ENCODE peak calls at places on chromosomes 2 and 18, in nine cellular contexts. I, R, B, Z, N, K, M, U and Y are unnamed samples.

GRCh38 chr2:10909996-10910341 is 1.8 kb upstream of the KCNF1 start:
- DNase-seq in I (no peak), R (no peak), B (no peak), Z (no peak), N (no peak), K (no peak), M (no peak), U (no peak), Y (no peak)

GRCh38 chr2:6973895-6974545 is 56.8 kb downstream of the RNF144A start:
- DNase-seq in I (no peak), R (no peak), B (no peak), Z (no peak), N (no peak), K (no peak), M (no peak), U (no peak), Y (no peak)

GRCh38 chr2:220396287-220396686 is 768.9 kb downstream of the SLC4A3 start:
- DNase-seq in I (peak; percentile 54), R (peak; percentile 86), B (no peak), Z (peak; percentile 27), N (no peak), K (no peak), M (peak; percentile 24), U (no peak), Y (no peak)

GRCh38 chr2:30701782-30702181 is 105.5 kb downstream of the CAPN13 start:
- DNase-seq in I (no peak), R (no peak), B (no peak), Z (no peak), N (no peak), K (no peak), M (no peak), U (no peak), Y (no peak)

GRCh38 chr2:240836781-240837467 is 16.9 kb upstream of the KIF1A start:
- DNase-seq in I (peak; percentile 35), R (peak; percentile 72), B (no peak), Z (peak; percentile 26), N (peak; percentile 68), K (no peak), M (peak; percentile 50), U (no peak), Y (no peak)

GRCh38 chr2:97845133-97845532 is 131.8 kb downstream of the ZAP70 start:
- DNase-seq in I (no peak), R (no peak), B (no peak), Z (no peak), N (no peak), K (no peak), M (no peak), U (no peak), Y (no peak)

GRCh38 chr18:47345996-47346395 is 94.5 kb upstream of the SKOR2 start:
- DNase-seq in I (no peak), R (no peak), B (peak; percentile 39), Z (no peak), N (no peak), K (no peak), M (no peak), U (no peak), Y (no peak)

GRCh38 chr2:217788669-217789002 is 214.2 kb downstream of the TNS1 start:
- DNase-seq in I (no peak), R (no peak), B (no peak), Z (no peak), N (no peak), K (no peak), M (no peak), U (no peak), Y (no peak)

GRCh38 chr2:141929331-141930252 is 201.2 kb downstream of the LRP1B start:
- DNase-seq in I (no peak), R (no peak), B (no peak), Z (no peak), N (no peak), K (no peak), M (no peak), U (no peak), Y (no peak)

GRCh38 chr2:233399306-233400225 is 45.3 kb downstream of the DGKD start:
- DNase-seq in I (no peak), R (no peak), B (no peak), Z (no peak), N (no peak), K (no peak), M (no peak), U (no peak), Y (no peak)

GRCh38 chr18:22141211-22141610 is 28.2 kb upstream of the GATA6 start:
- DNase-seq in I (no peak), R (no peak), B (no peak), Z (no peak), N (no peak), K (no peak), M (no peak), U (no peak), Y (no peak)

GRCh38 chr18:22337878-22338277 is 79.8 kb downstream of the CTAGE1 start:
- DNase-seq in I (no peak), R (no peak), B (no peak), Z (no peak), N (no peak), K (no peak), M (no peak), U (no peak), Y (no peak)

GRCh38 chr18:379665-380356 is 112.0 kb upstream of the THOC1 start:
- DNase-seq in I (no peak), R (peak; percentile 74), B (no peak), Z (no peak), N (no peak), K (no peak), M (no peak), U (no peak), Y (no peak)

GRCh38 chr2:51027968-51028367 is 4.0 kb downstream of the NRXN1 start:
- DNase-seq in I (no peak), R (no peak), B (no peak), Z (no peak), N (no peak), K (no peak), M (no peak), U (no peak), Y (no peak)

GRCh38 chr2:138500592-138501426 is 761 bp upstream of the SPOPL start:
- DNase-seq in I (no peak), R (no peak), B (no peak), Z (no peak), N (no peak), K (no peak), M (no peak), U (no peak), Y (no peak)

GRCh38 chr18:74375999-74376398 is 60.4 kb downstream of the C18orf63 start:
- DNase-seq in I (peak; percentile 18), R (no peak), B (no peak), Z (no peak), N (no peak), K (no peak), M (peak; percentile 29), U (no peak), Y (peak; percentile 85)

GRCh38 chr2:120709608-120710041 is 26.0 kb upstream of the GLI2 start:
- DNase-seq in I (no peak), R (no peak), B (no peak), Z (no peak), N (no peak), K (no peak), M (no peak), U (no peak), Y (no peak)

GRCh38 chr2:114442545-114442944 is at the start of gene DPP10:
- DNase-seq in I (no peak), R (peak; percentile 12), B (no peak), Z (peak; percentile 59), N (no peak), K (no peak), M (no peak), U (no peak), Y (peak; percentile 11)

GRCh38 chr2:104758199-104758620 is 95.7 kb upstream of the POU3F3 start:
- DNase-seq in I (no peak), R (no peak), B (peak; percentile 36), Z (no peak), N (no peak), K (no peak), M (no peak), U (no peak), Y (no peak)

GRCh38 chr2:158633261-158633660 is 161.9 kb upstream of the DAPL1 start:
- DNase-seq in I (no peak), R (no peak), B (no peak), Z (no peak), N (no peak), K (no peak), M (no peak), U (no peak), Y (no peak)

GRCh38 chr18:5622905-5623304 is 79.1 kb upstream of the EPB41L3 start:
- DNase-seq in I (no peak), R (no peak), B (no peak), Z (no peak), N (no peak), K (no peak), M (no peak), U (no peak), Y (no peak)

GRCh38 chr2:134676960-134677359 is 41.8 kb downstream of the TMEM163 start:
- DNase-seq in I (no peak), R (no peak), B (no peak), Z (no peak), N (no peak), K (no peak), M (no peak), U (no peak), Y (no peak)